ENCODE peak calls at places on chromosomes 4 and X, in four cellular contexts. K is fibroblast of the aortic adventitia; M is nephron progenitor cell; S is stimulated activated CD4-positive, alpha-beta T cell treated with anti-CD3 and anti-CD28 coated beads, Interleukin-2, amount 100 ng/mL, for 48 hours. R is an unnamed sample.

GRCh38 chrX:41541381-41541780 is 94.2 kb downstream of the NYX start:
- DNase-seq in K (no peak), M (no peak), S (no peak), R (no peak)

GRCh38 chr4:159508917-159509500 is 406.1 kb downstream of the RAPGEF2 start:
- DNase-seq in K (no peak), M (no peak), S (no peak), R (no peak)

GRCh38 chrX:133307637-133308485 is 89.7 kb upstream of the TFDP3 start:
- DNase-seq in K (peak), M (peak), S (no peak), R (peak)

GRCh38 chr4:137129471-137130244 is 402.6 kb downstream of the PCDH18 start:
- DNase-seq in K (peak), M (no peak), S (no peak), R (no peak)

GRCh38 chr4:168483786-168484185 is 3.5 kb upstream of the DDX60L start:
- DNase-seq in K (peak), M (no peak), S (no peak), R (no peak)

GRCh38 chr4:24559889-24560288 is 24.5 kb downstream of the DHX15 start:
- DNase-seq in K (peak), M (no peak), S (no peak), R (no peak)

GRCh38 chr4:42570221-42570620 is 86.7 kb downstream of the ATP8A1 start:
- DNase-seq in K (peak), M (no peak), S (no peak), R (no peak)

GRCh38 chr4:67632492-67632891 is 68.5 kb downstream of the UBA6 start:
- DNase-seq in K (no peak), M (no peak), S (no peak), R (no peak)

GRCh38 chr4:144872508-144873293 is 225.3 kb downstream of the ANAPC10 start:
- DNase-seq in K (peak), M (no peak), S (no peak), R (no peak)

GRCh38 chrX:119736206-119736764 is 22.1 kb upstream of the SOWAHD start:
- DNase-seq in K (no peak), M (no peak), S (no peak), R (no peak)

GRCh38 chrX:129613596-129613995 is 41.2 kb downstream of the APLN start:
- DNase-seq in K (no peak), M (no peak), S (no peak), R (no peak)

GRCh38 chrX:108590496-108590895 is 145.9 kb downstream of the IRS4 start:
- DNase-seq in K (no peak), M (no peak), S (no peak), R (no peak)

GRCh38 chrX:31871989-31872388 is 800.1 kb upstream of the FTHL17 start:
- DNase-seq in K (no peak), M (no peak), S (no peak), R (no peak)

R was measured in neural crest cell.